ENCODE peak calls at places on chromosomes 4 and X, in six cellular contexts. F, V, D, L, A and R are unnamed samples.

GRCh38 chr4:151912626-151913025 is 151.8 kb upstream of the GATB start:
- DNase-seq in F (no peak), V (no peak), D (no peak), L (no peak), A (no peak), R (peak; percentile 13)

GRCh38 chrX:154802838-154803410 is 2.4 kb downstream of the MPP1 start:
- DNase-seq in F (no peak), V (no peak), D (no peak), L (no peak), A (no peak), R (no peak)

GRCh38 chr4:186712690-186713089 is 11.0 kb downstream of the FAT1 start:
- DNase-seq in F (no peak), V (no peak), D (no peak), L (no peak), A (peak; percentile 54), R (no peak)

GRCh38 chr4:114509340-114509739 is 89.3 kb upstream of the UGT8 start:
- DNase-seq in F (no peak), V (no peak), D (no peak), L (no peak), A (peak; percentile 5), R (no peak)

GRCh38 chrX:49250578-49250977 is 13.9 kb downstream of the FOXP3 start:
- DNase-seq in F (no peak), V (no peak), D (no peak), L (no peak), A (no peak), R (peak; percentile 42)

GRCh38 chrX:134365923-134366322 is 94.0 kb upstream of the HPRT1 start:
- DNase-seq in F (no peak), V (no peak), D (no peak), L (no peak), A (peak; percentile 77), R (no peak)

GRCh38 chr4:86594559-86595425 is 677 bp downstream of the PTPN13 start:
- DNase-seq in F (peak; percentile 49), V (peak; percentile 80), D (peak; percentile 78), L (peak; percentile 61), A (peak; percentile 56), R (peak; percentile 33)

GRCh38 chrX:13010546-13010945 is 33.9 kb downstream of the FAM9C start:
- DNase-seq in F (no peak), V (no peak), D (no peak), L (no peak), A (no peak), R (no peak)

GRCh38 chr4:174358823-174359222 is 75.1 kb downstream of the CEP44 start:
- DNase-seq in F (no peak), V (no peak), D (no peak), L (no peak), A (peak; percentile 94), R (no peak)

GRCh38 chr4:19857405-19857804 is 394.3 kb upstream of the SLIT2 start:
- DNase-seq in F (no peak), V (no peak), D (no peak), L (peak; percentile 13), A (no peak), R (no peak)

GRCh38 chr4:177478496-177478895 is 36.3 kb upstream of the AGA start:
- DNase-seq in F (no peak), V (no peak), D (no peak), L (no peak), A (no peak), R (no peak)

GRCh38 chr4:97104006-97104405 is 1039.3 kb downstream of the STPG2 start:
- DNase-seq in F (no peak), V (no peak), D (no peak), L (no peak), A (peak; percentile 37), R (no peak)

GRCh38 chr4:102246416-102246815 is 98.9 kb downstream of the SLC39A8 start:
- DNase-seq in F (no peak), V (no peak), D (no peak), L (no peak), A (peak; percentile 61), R (no peak)

GRCh38 chr4:20044502-20044911 is 207.2 kb upstream of the SLIT2 start:
- DNase-seq in F (no peak), V (no peak), D (no peak), L (peak; percentile 65), A (peak; percentile 84), R (no peak)

GRCh38 chrX:72539822-72540221 is 32.8 kb downstream of the HDAC8 start:
- DNase-seq in F (no peak), V (no peak), D (peak; percentile 40), L (no peak), A (no peak), R (no peak)

GRCh38 chr4:48985602-48985975 is 486 bp upstream of the CWH43 start:
- DNase-seq in F (no peak), V (no peak), D (no peak), L (no peak), A (no peak), R (no peak)

GRCh38 chr4:38105475-38105874 is 145.3 kb downstream of the PTTG2 start:
- DNase-seq in F (no peak), V (no peak), D (no peak), L (no peak), A (no peak), R (no peak)

GRCh38 chrX:73765776-73766465 is 202.9 kb downstream of the CHIC1 start:
- DNase-seq in F (no peak), V (no peak), D (no peak), L (peak; percentile 3), A (no peak), R (no peak)

GRCh38 chrX:153766098-153766817 is 2.2 kb downstream of the PLXNB3 start:
- DNase-seq in F (peak; percentile 36), V (no peak), D (peak; percentile 37), L (peak; percentile 28), A (peak; percentile 49), R (peak; percentile 80)

DNA sequence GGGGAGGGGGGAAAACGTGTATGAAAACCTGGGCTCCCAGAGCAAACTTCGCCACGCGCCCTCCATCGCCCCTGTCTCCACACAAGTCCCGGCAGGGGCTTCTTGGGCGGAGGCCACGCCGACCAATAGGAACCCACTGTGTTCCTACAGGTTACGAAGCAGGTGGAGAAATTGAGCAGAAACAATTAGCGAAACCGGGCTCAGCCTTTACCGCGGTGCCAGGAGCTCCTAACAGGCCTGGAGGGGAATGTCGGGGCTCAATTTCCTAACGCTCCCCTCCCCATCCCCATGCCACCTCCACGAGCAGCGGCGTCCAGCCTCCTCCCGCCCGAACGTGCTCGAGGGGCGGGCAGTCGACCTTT is 582 bp upstream of the KIT start:
- DNase-seq in F (no peak), V (no peak), D (peak; percentile 42), L (no peak), A (no peak), R (peak; percentile 77)
- H3K4me3 ChIP-seq in F (peak overlapping the region; percentile 45), V (peak overlapping the region; percentile 54), D (peak overlapping the region; percentile 64), L (peak overlapping the region; percentile 62), A (no peak overlapping the region), R (peak overlapping the region; percentile 72)

GRCh38 chrX:42384956-42385355 is 393.0 kb downstream of the PPP1R2C start:
- DNase-seq in F (no peak), V (no peak), D (no peak), L (peak; percentile 4), A (peak; percentile 51), R (no peak)

GRCh38 chrX:42386681-42387080 is 391.3 kb downstream of the PPP1R2C start:
- DNase-seq in F (no peak), V (no peak), D (peak; percentile 11), L (no peak), A (no peak), R (no peak)

GRCh38 chrX:42385730-42386129 is 392.2 kb downstream of the PPP1R2C start:
- DNase-seq in F (no peak), V (no peak), D (no peak), L (no peak), A (peak; percentile 65), R (no peak)
- H3K27me3 ChIP-seq in F (no peaks in the 10 kb centered on the region), V (no peaks in the 10 kb centered on the region), D (no peaks in the 10 kb centered on the region), L (no peaks in the 10 kb centered on the region), A (no peaks in the 10 kb centered on the region), R (no peaks in the 10 kb centered on the region)

GRCh38 chr4:5473125-5473524 is 235.2 kb downstream of the EVC2 start:
- DNase-seq in F (no peak), V (peak; percentile 29), D (no peak), L (no peak), A (no peak), R (no peak)

GRCh38 chr4:5472166-5472565 is 236.2 kb downstream of the EVC2 start:
- DNase-seq in F (no peak), V (peak; percentile 65), D (no peak), L (no peak), A (no peak), R (no peak)

GRCh38 chr4:5471691-5472090 is 236.7 kb downstream of the EVC2 start:
- DNase-seq in F (no peak), V (peak; percentile 31), D (no peak), L (no peak), A (no peak), R (no peak)

GRCh38 chr4:5470318-5470889 is 238.0 kb downstream of the EVC2 start:
- DNase-seq in F (no peak), V (peak; percentile 18), D (no peak), L (no peak), A (no peak), R (no peak)

DNA sequence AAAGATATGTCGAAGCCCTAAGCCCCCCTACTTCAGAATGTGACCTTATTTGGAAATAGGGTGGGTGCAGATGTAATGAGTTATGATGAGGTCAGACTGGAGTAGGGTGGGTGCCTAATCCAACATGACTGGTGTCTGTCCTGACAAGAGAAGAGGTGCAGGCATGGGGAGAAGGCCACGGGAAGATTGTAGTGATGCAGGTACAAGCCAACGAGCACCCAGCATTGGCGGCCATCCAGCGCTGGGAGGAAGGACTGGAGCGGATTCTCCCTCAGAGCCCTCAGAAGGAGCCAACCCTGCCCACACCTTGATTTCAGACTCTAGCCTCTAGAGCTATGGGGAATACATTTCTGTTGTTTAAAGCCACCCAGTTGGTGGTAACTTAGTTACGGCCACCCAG is 237.2 kb downstream of the EVC2 start:
- DNase-seq in F (no peak), V (peak; percentile 50), D (no peak), L (no peak), A (no peak), R (no peak)
- H3K4me3 ChIP-seq in F (no peak overlapping the region), V (no peak overlapping the region), D (no peak overlapping the region), L (no peak overlapping the region), A (no peak overlapping the region), R (no peak overlapping the region)

DNA sequence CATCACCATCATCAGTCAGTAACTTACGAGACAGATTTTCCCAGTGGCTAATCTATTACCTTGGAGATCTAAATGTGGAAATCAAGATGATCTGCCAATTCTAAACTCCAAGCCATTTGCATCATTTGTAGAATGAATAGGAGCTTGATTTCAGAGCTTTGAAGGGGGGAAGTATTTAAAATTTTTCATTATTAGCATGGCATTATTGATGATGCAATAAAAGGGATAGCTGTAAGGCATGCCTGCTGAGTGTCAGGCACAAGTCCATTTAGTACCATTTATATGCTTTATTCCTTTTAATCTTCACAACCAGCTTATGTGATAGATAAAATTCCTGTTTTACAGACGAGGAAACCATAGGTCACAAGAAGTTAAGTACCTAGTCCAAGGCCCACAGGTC is 5.3 kb downstream of the EXOC1L start:
- DNase-seq in F (no peak), V (no peak), D (no peak), L (no peak), A (no peak), R (no peak)
- H3K27me3 ChIP-seq in F (no peaks in the 10 kb centered on the region), V (peaks cover 6% of the 10 kb centered on the region), D (no peaks in the 10 kb centered on the region), L (no peaks in the 10 kb centered on the region), A (peaks cover 2% of the 10 kb centered on the region), R (no peaks in the 10 kb centered on the region)

DNA sequence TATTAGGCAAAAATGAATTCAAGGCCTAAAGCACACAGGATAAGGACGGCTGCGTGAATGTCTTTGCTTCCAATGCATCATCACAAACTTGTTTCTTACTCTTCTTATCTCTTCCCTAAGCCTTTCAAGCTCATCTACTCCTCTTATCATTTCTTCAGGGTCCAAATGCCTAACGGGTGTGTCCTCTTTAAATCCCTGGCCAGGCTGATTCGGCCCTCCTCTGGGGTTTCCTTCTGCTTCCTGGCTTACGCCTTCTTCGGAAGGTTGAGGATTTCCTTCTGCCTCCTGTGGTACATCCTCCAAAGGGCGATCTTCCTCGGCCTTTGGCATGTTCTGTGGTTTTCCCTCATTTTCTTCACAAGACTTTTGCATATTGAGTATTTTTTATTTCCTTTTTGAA is 1.3 kb downstream of the TCEAL8 start:
- DNase-seq in F (no peak), V (no peak), D (peak; percentile 16), L (no peak), A (no peak), R (no peak)
- H3K4me3 ChIP-seq in F (no peak overlapping the region), V (peak overlapping the region; percentile 60), D (peak overlapping the region; percentile 63), L (peak overlapping the region; percentile 64), A (peak overlapping the region; percentile 59), R (peak overlapping the region; percentile 48)